ENCODE peak calls at places on chromosome 21, in five cellular contexts. F is stomach; X is thoracic aorta; K is activated CD8-positive, alpha-beta T cell treated with anti-CD3 and anti-CD28 coated beads for 36 hours; R is cardiac muscle cell. W is an unnamed sample.

GRCh38 chr21:41660748-41661147 is 106.1 kb downstream of the RIPK4 start:
- DNase-seq in F (no peak), X (no peak), K (no peak), R (no peak), W (no peak)

GRCh38 chr21:46037338-46038325 is 56.1 kb downstream of the COL6A1 start:
- DNase-seq in F (no peak), X (no peak), K (no peak), R (no peak), W (no peak)

GRCh38 chr21:46210378-46211136 is 18.0 kb downstream of the LSS start:
- DNase-seq in F (no peak), X (no peak), K (no peak), R (no peak), W (no peak)

GRCh38 chr21:31901342-31901741 is 28.5 kb downstream of the HUNK start:
- DNase-seq in F (no peak), X (no peak), K (no peak), R (no peak), W (no peak)

GRCh38 chr21:35147439-35147838 is 98.3 kb upstream of the RUNX1 start:
- DNase-seq in F (no peak), X (no peak), K (no peak), R (no peak), W (no peak)

GRCh38 chr21:41045534-41046268 is 122.3 kb upstream of the BACE2 start:
- DNase-seq in F (peak), X (no peak), K (peak), R (no peak), W (no peak)

GRCh38 chr21:41316200-41316599 is 401 bp upstream of the FAM3B start:
- DNase-seq in F (peak), X (no peak), K (no peak), R (no peak), W (no peak)

GRCh38 chr21:29499734-29500343 is 201.1 kb downstream of the BACH1 start:
- DNase-seq in F (no peak), X (no peak), K (peak), R (peak), W (peak)

GRCh38 chr21:32321480-32321879 is 22.8 kb downstream of the MRAP start:
- DNase-seq in F (no peak), X (no peak), K (no peak), R (no peak), W (no peak)

GRCh38 chr21:15932681-15933200 is 203.0 kb downstream of the USP25 start:
- DNase-seq in F (no peak), X (no peak), K (no peak), R (no peak), W (no peak)

GRCh38 chr21:41638201-41638790 is 128.6 kb downstream of the RIPK4 start:
- DNase-seq in F (no peak), X (no peak), K (no peak), R (no peak), W (no peak)

GRCh38 chr21:22223385-22223784 is 1225.2 kb downstream of the NCAM2 start:
- DNase-seq in F (no peak), X (no peak), K (no peak), R (peak), W (no peak)

GRCh38 chr21:30468912-30469812 is 11.0 kb downstream of the KRTAP19-1 start:
- DNase-seq in F (no peak), X (no peak), K (no peak), R (no peak), W (no peak)

GRCh38 chr21:46347791-46348381 is 23.9 kb downstream of the PCNT start:
- DNase-seq in F (no peak), X (no peak), K (no peak), R (peak), W (peak)

GRCh38 chr21:43917515-43918384 is 52.7 kb downstream of the AGPAT3 start:
- DNase-seq in F (peak), X (no peak), K (peak), R (no peak), W (no peak)
- TF ChIP-seq CTCF in F (no peak), X (no peak), K (peak), R (no peak), W (no peak)

GRCh38 chr21:26834181-26834945 is 10.8 kb downstream of the ADAMTS1 start:
- DNase-seq in F (no peak), X (no peak), K (no peak), R (peak), W (no peak)
- TF ChIP-seq CTCF in F (peak), X (peak), K (no peak), R (peak), W (peak)

DNA sequence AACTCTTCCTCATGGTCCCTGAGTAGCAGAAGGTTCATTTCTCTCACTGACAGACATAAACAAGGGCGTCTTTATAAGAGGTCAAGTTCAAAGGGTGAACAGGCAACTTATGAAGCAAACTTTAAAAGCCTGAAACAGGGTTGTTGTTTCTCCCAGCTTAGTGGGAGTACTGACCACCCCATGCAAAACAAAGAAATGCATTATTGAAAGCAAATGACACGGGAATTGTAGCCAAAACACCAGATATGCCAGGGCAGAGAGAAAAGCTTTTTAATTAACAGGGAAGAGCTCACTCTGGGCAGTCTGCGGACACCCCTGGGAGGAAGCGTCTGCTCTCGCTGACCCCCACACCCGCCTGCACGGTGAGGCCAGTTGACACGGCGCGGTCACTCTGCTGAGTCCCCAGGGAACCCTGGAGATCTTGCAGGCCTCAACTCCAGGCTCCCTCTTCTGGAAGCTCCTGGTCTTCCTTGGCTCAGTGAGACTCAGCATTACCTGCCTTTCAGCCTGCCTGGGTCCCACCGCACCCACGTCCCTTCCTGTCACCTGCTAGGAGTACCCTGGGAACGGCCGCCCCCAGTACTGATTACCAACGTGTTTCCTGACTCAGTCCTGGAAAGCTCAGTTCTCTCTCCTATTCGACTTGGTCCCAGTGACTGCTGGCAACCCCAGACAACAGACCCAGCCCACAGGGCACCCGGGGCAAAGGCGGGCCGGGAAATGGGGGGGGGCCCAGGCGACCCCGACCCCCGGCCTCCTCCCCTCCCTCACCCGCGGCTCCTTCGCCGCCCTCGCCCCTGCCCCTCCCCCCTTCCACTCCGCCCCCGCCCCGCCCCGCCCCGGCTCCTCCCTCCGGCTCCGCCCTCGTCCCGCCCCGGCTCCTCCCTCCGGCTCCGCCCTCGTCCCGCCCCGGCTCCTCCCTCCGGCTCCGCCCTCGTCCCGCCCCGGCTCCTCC is 972 bp downstream of the CFAP410 start:
- DNase-seq in F (peak), X (peak), K (peak), R (peak), W (peak)
- TF ChIP-seq CTCF in F (no peak), X (no peak), K (no peak), R (peak), W (peak)

GRCh38 chr21:39036581-39036980 is 146.7 kb downstream of the PSMG1 start:
- DNase-seq in F (no peak), X (no peak), K (no peak), R (no peak), W (no peak)

GRCh38 chr21:39034590-39035536 is 148.4 kb downstream of the PSMG1 start:
- DNase-seq in F (no peak), X (no peak), K (no peak), R (no peak), W (no peak)

GRCh38 chr21:39033878-39034589 is 149.2 kb downstream of the PSMG1 start:
- DNase-seq in F (peak), X (no peak), K (peak), R (peak), W (no peak)

GRCh38 chr21:39040494-39041110 is 142.6 kb downstream of the PSMG1 start:
- DNase-seq in F (no peak), X (no peak), K (no peak), R (peak), W (no peak)

GRCh38 chr21:39037807-39038405 is 145.3 kb downstream of the PSMG1 start:
- DNase-seq in F (no peak), X (no peak), K (peak), R (no peak), W (no peak)
- TF ChIP-seq CTCF in F (no peak), X (no peak), K (no peak), R (no peak), W (no peak)

GRCh38 chr21:26852422-26852821 is 7.2 kb upstream of the ADAMTS1 start:
- DNase-seq in F (no peak), X (no peak), K (no peak), R (no peak), W (no peak)

GRCh38 chr21:26849428-26850115 is 4.4 kb upstream of the ADAMTS1 start:
- DNase-seq in F (no peak), X (no peak), K (no peak), R (peak), W (peak)

GRCh38 chr21:26851109-26851944 is 6.1 kb upstream of the ADAMTS1 start:
- DNase-seq in F (no peak), X (no peak), K (no peak), R (no peak), W (no peak)

GRCh38 chr21:26847951-26848350 is 2.7 kb upstream of the ADAMTS1 start:
- DNase-seq in F (no peak), X (no peak), K (no peak), R (no peak), W (no peak)

DNA sequence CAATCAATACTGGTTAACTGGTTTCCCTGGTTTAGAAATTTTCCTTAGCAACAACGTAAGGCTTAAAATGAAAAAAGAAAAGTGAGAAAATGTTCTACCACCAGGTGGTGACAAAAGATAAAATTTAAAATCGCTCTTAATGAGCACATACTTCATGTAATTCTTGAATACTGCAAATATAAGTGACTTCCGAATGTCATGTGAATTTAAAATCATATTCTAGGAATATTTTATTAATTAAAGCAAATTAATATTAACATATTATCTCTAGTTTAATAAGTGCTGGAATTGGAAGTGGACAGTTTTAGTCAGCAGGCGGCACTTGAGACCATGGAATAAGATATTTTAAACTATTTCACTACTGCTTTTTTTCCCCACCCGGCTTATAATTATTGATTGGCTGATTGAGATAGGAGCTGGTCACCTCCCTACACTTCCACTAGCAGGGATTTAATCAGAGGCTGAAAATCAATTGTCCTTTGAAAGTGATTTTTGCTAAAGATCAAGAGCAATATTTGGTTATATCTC is 5.0 kb upstream of the ADAMTS1 start:
- DNase-seq in F (no peak), X (no peak), K (no peak), R (peak), W (peak)
- TF ChIP-seq CTCF in F (peak), X (peak), K (peak), R (peak), W (peak)

W was measured in foreskin fibroblast.